ENCODE peak calls at places on chromosomes 2 and 18, in six cellular contexts. S is K562, V is upper lobe of left lung, Y is transverse colon, Q is body of pancreas, W is IMR-90. A is an unnamed sample. For H3K36me3, the result is how much of the 10 kb centered on the place peaks cover.

GRCh38 chr2:167279810-167280209 is 391.5 kb downstream of the XIRP2 start:
- DNase-seq in S (no peak), V (peak), Y (no peak), Q (no peak), W (no peak), A (no peak)

GRCh38 chr2:49755777-49756176 is 601.5 kb upstream of the FSHR start:
- DNase-seq in S (no peak), V (no peak), Y (no peak), Q (no peak), W (no peak), A (no peak)

GRCh38 chr2:24183369-24184069 is 8.7 kb downstream of the FAM228A start:
- DNase-seq in S (no peak), V (no peak), Y (no peak), Q (no peak), W (peak), A (no peak)

GRCh38 chr2:182503886-182504285 is 77.0 kb upstream of the PDE1A start:
- DNase-seq in S (no peak), V (no peak), Y (no peak), Q (no peak), W (peak), A (no peak)

GRCh38 chr2:153972412-153972811 is 100.7 kb downstream of the GALNT13 start:
- DNase-seq in S (no peak), V (no peak), Y (no peak), Q (no peak), W (no peak), A (no peak)

GRCh38 chr18:45920367-45920766 is 46.8 kb downstream of the EPG5 start:
- DNase-seq in S (no peak), V (no peak), Y (peak), Q (peak), W (peak), A (peak)

GRCh38 chr2:161662373-161662772 is 38.2 kb downstream of the SLC4A10 start:
- DNase-seq in S (no peak), V (no peak), Y (no peak), Q (no peak), W (no peak), A (no peak)

GRCh38 chr2:179825494-179825893 is 35.9 kb downstream of the ZNF385B start:
- DNase-seq in S (peak), V (no peak), Y (no peak), Q (no peak), W (no peak), A (no peak)

GRCh38 chr2:137964066-137964858 is at the start of gene HNMT:
- DNase-seq in S (peak), V (peak), Y (peak), Q (peak), W (peak), A (peak)

GRCh38 chr2:160205511-160205910 is 5.4 kb upstream of the ITGB6 start:
- DNase-seq in S (no peak), V (peak), Y (peak), Q (peak), W (peak), A (peak)

GRCh38 chr2:130834091-130834922 is 2.4 kb upstream of the ARHGEF4 start:
- DNase-seq in S (no peak), V (no peak), Y (no peak), Q (peak), W (peak), A (no peak)

GRCh38 chr2:32436150-32436549 is 79.3 kb downstream of the BIRC6 start:
- DNase-seq in S (no peak), V (no peak), Y (no peak), Q (no peak), W (peak), A (no peak)

GRCh38 chr2:68253211-68254068 is 1.1 kb upstream of the PPP3R1 start:
- DNase-seq in S (peak), V (no peak), Y (peak), Q (no peak), W (peak), A (no peak)

GRCh38 chr2:156797832-156798231 is 361.7 kb downstream of the GPD2 start:
- DNase-seq in S (peak), V (no peak), Y (no peak), Q (no peak), W (no peak), A (no peak)

GRCh38 chr2:181483221-181483620 is 26.0 kb downstream of the ITGA4 start:
- DNase-seq in S (no peak), V (no peak), Y (no peak), Q (no peak), W (no peak), A (no peak)

GRCh38 chr2:171327043-171327496 is 106.7 kb downstream of the METTL8 start:
- DNase-seq in S (no peak), V (no peak), Y (no peak), Q (no peak), W (peak), A (no peak)

DNA sequence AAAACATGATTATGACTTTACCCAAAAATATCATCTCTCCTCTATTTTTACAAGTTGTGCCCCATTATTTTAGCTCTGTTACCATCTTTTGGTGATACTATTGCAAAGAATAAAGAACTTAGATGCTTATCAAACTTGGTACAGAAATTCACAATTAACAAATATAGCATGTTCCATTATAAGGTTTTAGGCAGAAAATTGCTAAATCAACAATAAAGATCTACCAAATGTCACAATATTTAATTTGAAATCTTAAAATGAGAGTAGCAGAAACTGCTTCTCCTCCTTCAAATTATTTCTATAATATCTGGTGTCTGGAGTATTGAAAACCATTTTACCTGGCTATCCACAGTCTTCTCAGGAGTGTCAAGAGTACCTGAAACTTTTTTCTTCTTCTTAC is 8.7 kb downstream of the NIFK start:
- DNase-seq in S (no peak), V (no peak), Y (no peak), Q (no peak), W (no peak), A (no peak)
- H3K36me3 ChIP-seq in S (half or more), V (half or more), Y (under half), Q (under half), W (under half), A (under half)

DNA sequence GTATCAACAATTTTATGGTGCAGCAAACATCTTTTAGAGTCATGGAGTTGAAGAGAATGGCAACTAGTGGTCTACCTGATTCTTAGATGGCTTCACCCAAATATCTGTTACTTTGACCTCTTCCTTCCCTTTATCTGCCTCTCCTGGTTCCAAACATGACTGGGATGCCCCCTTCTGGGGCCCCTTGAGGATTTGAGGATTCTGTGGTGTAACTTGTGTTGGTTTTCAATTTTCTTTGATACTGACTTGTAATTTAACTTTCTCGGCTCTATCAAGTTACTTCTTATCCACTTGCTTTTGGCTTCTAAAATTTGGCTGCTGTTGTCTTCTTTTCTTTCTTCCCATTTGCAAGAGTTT is 92.3 kb downstream of the DPP10 start:
- DNase-seq in S (no peak), V (no peak), Y (no peak), Q (no peak), W (no peak), A (no peak)
- TF ChIP-seq CTCF in S (no peak), V (no peak), Y (no peak), Q (no peak), W (no peak), A (no peak)

GRCh38 chr2:98608962-98609604 is 694 bp downstream of the UNC50 start:
- DNase-seq in S (peak), V (peak), Y (peak), Q (peak), W (peak), A (no peak)

GRCh38 chr2:98607741-98608117 is 583 bp downstream of the COA5 start:
- DNase-seq in S (no peak), V (no peak), Y (no peak), Q (no peak), W (peak), A (no peak)

GRCh38 chr2:98607104-98607503 is 1.2 kb downstream of the COA5 start:
- DNase-seq in S (no peak), V (no peak), Y (no peak), Q (no peak), W (no peak), A (no peak)

GRCh38 chr2:98606431-98606830 is 1.9 kb downstream of the COA5 start:
- DNase-seq in S (no peak), V (no peak), Y (no peak), Q (no peak), W (no peak), A (no peak)

DNA sequence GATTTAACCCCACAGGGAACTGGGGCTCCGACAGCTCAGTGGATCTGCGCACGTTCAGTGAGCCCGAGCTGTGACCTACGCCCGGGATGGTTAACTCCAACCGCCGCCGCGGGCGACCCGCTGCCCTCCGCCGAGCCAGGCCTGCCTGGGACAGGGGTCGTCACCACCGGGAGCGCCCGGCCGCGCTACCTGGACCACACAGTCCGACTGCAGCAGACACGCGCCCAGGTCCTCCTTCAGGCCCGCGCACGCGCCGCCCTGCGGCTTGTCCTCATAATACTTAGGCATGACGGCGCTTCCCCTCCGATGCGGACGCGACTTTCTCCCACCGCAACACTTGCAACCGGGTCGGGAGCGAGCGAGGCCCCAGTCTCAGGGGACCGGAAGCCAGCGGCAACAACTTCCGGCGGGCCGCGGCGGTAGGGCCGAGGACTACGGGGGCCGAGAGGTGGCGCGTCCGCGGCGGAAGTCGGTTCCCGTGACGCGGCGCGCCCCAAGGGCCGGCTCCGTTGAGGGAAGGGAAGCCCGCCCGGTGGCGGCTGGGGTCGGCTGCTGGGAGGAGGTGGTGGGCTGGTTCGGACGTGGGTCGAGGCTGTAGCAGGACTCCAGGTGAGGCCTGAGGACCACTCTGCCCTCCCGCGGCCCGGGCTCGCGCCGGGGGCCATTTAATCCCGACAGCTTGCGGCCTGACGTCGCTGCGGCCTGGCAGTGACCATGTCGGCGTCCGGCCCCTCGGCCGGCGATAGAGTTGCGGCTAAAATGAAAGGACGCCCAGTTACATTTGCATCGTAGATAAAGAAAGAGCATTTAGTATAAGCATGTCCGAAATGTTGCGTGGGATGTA is at the start of the genes COA5 and UNC50:
- DNase-seq in S (peak), V (peak), Y (peak), Q (peak), W (peak), A (peak)
- TF ChIP-seq POLR2A in S (peak), V (peak), Y (peak), Q (peak), W (peak), A (peak)

DNA sequence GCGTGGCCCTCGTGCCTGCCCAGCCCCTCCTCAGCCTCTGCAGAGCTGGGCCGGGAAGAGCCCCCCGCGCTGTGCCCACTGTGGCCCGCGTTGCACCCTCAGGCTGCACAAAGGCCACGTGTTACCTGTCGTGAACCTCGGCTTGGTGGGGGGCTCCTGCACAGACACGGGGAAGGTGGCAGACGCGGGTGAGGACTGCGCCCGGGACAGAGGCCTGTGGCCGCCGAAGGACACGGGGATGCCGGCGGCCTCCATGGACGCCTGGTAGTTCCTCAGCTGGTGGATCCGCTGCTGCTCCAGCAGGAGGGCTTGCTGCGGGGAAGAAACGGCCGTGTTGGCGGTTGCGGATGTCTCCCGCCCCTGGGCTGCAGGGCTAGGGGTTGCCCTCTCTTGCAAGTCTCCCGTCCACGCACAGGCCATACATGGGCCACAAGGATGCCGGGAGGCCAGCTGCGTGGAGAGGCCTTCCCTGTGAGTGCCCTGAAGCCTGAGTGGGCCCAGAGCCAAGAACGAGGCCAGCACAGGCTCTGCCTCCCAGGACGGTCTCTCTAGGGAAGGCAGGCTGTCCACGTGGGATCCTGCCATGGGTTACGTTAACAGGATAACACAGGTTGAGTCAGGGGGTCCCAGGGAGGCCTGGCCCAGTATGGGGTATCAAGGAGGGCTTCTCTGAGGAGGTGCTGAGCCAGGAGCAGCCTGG is 263.7 kb downstream of the TWIST2 start:
- DNase-seq in S (no peak), V (peak), Y (no peak), Q (no peak), W (no peak), A (no peak)
- H3K36me3 ChIP-seq in S (under half), V (half or more), Y (under half), Q (under half), W (half or more), A (under half)

GRCh38 chr18:13320891-13321425 is 102.4 kb downstream of the LDLRAD4 start:
- DNase-seq in S (no peak), V (peak), Y (no peak), Q (no peak), W (no peak), A (no peak)
- TF ChIP-seq CTCF in S (no peak), V (no peak), Y (no peak), Q (no peak), W (no peak), A (no peak)

DNA sequence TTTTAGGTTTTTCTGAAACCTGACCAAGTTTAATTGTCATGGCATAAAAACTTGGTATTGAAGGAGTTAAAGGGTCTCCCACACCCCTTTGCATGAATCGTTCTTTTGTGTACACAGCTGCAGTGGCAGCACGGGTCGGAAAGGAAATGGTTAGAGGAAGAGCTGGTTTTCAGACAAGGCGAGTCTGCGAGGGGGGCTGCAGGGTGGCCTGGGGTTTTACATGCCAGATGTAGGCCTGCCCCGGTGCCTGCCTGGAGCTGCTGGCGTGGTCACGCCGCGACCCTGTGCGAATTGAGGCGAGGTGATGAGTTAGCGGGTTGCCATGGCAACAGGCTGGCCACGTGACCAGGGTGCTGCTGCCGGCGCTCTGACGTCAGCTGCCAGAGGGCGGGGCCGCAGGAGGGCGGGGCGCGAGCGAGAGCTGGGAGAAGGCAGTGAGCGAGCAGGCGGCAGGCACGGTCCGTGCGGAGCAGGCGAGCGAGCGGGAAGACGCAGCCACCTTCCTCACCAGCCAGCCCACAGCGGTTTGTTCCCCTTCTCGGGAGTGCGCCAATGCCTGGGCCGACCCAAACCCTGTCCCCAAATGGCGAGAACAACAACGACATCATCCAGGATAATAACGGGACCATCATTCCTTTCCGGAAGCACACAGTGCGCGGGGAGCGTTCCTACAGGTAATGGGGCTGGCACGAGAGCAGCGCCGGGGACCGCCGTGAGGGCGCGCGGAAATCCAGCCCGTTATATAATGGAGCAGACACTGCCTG is at the start of gene MAPRE2:
- DNase-seq in S (peak), V (peak), Y (peak), Q (peak), W (peak), A (peak)
- TF ChIP-seq POLR2A in S (peak), V (peak), Y (peak), Q (peak), W (peak), A (peak)

DNA sequence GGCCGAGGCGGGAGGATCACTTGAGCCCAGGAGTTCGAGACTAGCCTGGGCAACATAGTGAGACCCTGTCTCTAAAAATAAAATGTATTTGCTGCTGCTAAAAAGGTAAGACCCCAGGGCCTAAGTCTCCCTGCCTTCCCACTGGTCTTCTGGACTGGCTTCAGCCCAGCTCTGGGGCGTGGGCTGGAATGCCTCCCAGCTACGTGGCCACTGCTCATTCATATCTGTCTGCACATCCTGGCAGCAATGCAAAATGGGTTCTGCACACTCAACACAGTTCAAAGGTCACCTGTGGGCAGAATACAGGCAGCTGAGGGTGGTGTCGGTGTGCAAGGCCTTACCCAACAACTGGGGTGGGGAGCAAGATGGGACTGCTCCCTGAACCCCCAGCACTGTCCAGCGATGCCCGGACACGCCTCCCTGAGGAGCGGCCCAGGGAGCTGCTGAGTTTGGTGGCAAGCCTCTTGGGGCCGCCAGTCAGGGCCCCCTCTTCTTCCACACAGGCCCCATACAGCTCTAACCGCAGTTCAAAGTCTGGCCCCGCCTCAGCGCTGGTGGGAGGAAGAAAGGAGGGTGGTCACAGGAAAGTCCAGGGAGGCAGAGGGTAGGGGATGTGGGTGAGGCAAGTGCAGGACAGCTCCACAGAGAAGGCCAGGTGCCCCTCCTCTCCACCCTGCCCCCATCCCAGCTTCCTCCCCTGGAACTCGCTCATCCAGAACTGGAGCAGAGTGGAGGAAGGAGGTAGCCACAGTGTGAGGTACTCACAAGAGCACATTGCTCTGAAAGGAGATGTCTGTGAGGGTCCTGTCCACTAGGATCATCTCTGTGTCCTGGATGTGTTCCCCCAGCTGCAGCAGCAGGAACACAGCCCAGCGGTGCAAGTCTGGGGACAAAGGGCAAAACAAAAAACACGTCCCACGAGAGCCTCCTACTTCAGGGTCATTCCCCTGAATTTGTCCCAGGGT is 8.2 kb downstream of the WDR54 start:
- DNase-seq in S (no peak), V (peak), Y (peak), Q (no peak), W (no peak), A (no peak)
- H3K36me3 ChIP-seq in S (under half), V (half or more), Y (under half), Q (under half), W (half or more), A (under half)

GRCh38 chr2:239225921-239226561 is 174.8 kb downstream of the HDAC4 start:
- DNase-seq in S (no peak), V (no peak), Y (no peak), Q (no peak), W (peak), A (no peak)

GRCh38 chr2:239224249-239224605 is 176.6 kb downstream of the HDAC4 start:
- DNase-seq in S (no peak), V (no peak), Y (no peak), Q (no peak), W (no peak), A (no peak)

GRCh38 chr2:239227111-239227581 is 173.7 kb downstream of the HDAC4 start:
- DNase-seq in S (no peak), V (peak), Y (no peak), Q (no peak), W (no peak), A (no peak)

GRCh38 chr2:239226677-239227076 is 174.1 kb downstream of the HDAC4 start:
- DNase-seq in S (no peak), V (no peak), Y (no peak), Q (no peak), W (no peak), A (no peak)

GRCh38 chr2:239225456-239225855 is 175.4 kb downstream of the HDAC4 start:
- DNase-seq in S (no peak), V (no peak), Y (no peak), Q (no peak), W (no peak), A (no peak)
- TF ChIP-seq CTCF in S (no peak), V (no peak), Y (no peak), Q (no peak), W (no peak), A (no peak)

GRCh38 chr2:55609193-55609794 is 8.1 kb downstream of the PPP4R3B start:
- DNase-seq in S (no peak), V (no peak), Y (no peak), Q (no peak), W (no peak), A (no peak)

GRCh38 chr2:55607717-55608116 is 9.7 kb downstream of the PPP4R3B start:
- DNase-seq in S (no peak), V (no peak), Y (no peak), Q (no peak), W (no peak), A (no peak)

GRCh38 chr2:55609931-55610578 is 7.4 kb downstream of the PPP4R3B start:
- DNase-seq in S (no peak), V (no peak), Y (no peak), Q (peak), W (no peak), A (no peak)

GRCh38 chr2:55611997-55612396 is 5.4 kb downstream of the PPP4R3B start:
- DNase-seq in S (no peak), V (no peak), Y (no peak), Q (no peak), W (no peak), A (no peak)

GRCh38 chr2:55610954-55611743 is 6.3 kb downstream of the PPP4R3B start:
- DNase-seq in S (no peak), V (no peak), Y (no peak), Q (no peak), W (no peak), A (no peak)
- TF ChIP-seq POLR2A in S (peak), V (no peak), Y (no peak), Q (no peak), W (no peak), A (no peak)

A was measured in prostate gland.